ENCODE peak calls at places on chromosome 2, in ten cellular contexts. B is breast epithelium, T is upper lobe of left lung, C is sigmoid colon, S is prostate gland, E is transverse colon, X is HL-60, W is K562, K is stomach, Z is H1. D is an unnamed sample.

GRCh38 chr2:9769171-9770005 is 73.9 kb upstream of the TAF1B start:
- DNase-seq in B (peak), S (no peak), Z (no peak), K (no peak), X (no peak), T (no peak), C (no peak), E (no peak), W (peak), D (no peak)

GRCh38 chr2:224038049-224038829 is 847 bp downstream of the SERPINE2 start:
- DNase-seq in W (no peak), T (no peak), Z (no peak), X (no peak), S (peak), K (no peak), E (peak), B (no peak), C (no peak), D (no peak)

GRCh38 chr2:24105816-24106215 is 17.3 kb downstream of the PFN4 start:
- DNase-seq in T (no peak), W (no peak), E (no peak), B (no peak), C (no peak), X (no peak), Z (no peak), K (no peak), S (no peak), D (no peak)

GRCh38 chr2:102141915-102142828 is at the start of gene IL1R1:
- DNase-seq in C (peak), K (peak), T (peak), X (peak), E (peak), S (peak), B (peak), W (peak), Z (no peak), D (no peak)

GRCh38 chr2:69026026-69026425 is 13.0 kb downstream of the ANTXR1 start:
- DNase-seq in K (peak), E (peak), X (peak), S (peak), C (no peak), B (no peak), T (peak), Z (no peak), W (peak), D (no peak)

GRCh38 chr2:241852981-241853631 is 5.6 kb downstream of the PDCD1 start:
- DNase-seq in S (no peak), K (no peak), W (no peak), E (no peak), B (peak), Z (no peak), X (no peak), T (no peak), C (peak), D (no peak)

GRCh38 chr2:14558382-14558919 is 74.1 kb upstream of the LRATD1 start:
- DNase-seq in B (no peak), C (no peak), Z (no peak), W (no peak), X (no peak), T (no peak), K (no peak), E (no peak), S (no peak), D (no peak)

GRCh38 chr2:9356336-9356735 is 67.0 kb downstream of the ITGB1BP1 start:
- DNase-seq in E (no peak), T (no peak), C (no peak), W (no peak), B (no peak), Z (no peak), S (no peak), X (no peak), K (no peak), D (no peak)

GRCh38 chr2:8985561-8986326 is 17.7 kb downstream of the MBOAT2 start:
- DNase-seq in Z (no peak), C (no peak), E (no peak), S (no peak), X (no peak), B (no peak), K (no peak), T (no peak), W (no peak), D (no peak)

GRCh38 chr2:130827502-130828251 is 9.0 kb upstream of the ARHGEF4 start:
- DNase-seq in B (no peak), X (no peak), K (no peak), E (no peak), T (no peak), Z (no peak), S (no peak), W (no peak), C (no peak), D (no peak)

GRCh38 chr2:437772-438393 is 150.0 kb upstream of the ALKAL2 start:
- DNase-seq in W (no peak), T (peak), S (no peak), C (no peak), X (no peak), K (peak), B (no peak), Z (no peak), E (peak), D (no peak)

GRCh38 chr2:118224144-118224887 is 136.0 kb downstream of the INSIG2 start:
- DNase-seq in B (no peak), Z (no peak), C (no peak), K (no peak), S (no peak), T (no peak), X (no peak), W (no peak), E (peak), D (no peak)

GRCh38 chr2:98102878-98103277 is 15.9 kb downstream of the VWA3B start:
- DNase-seq in C (no peak), S (no peak), B (no peak), E (no peak), T (no peak), X (no peak), Z (no peak), W (no peak), K (no peak), D (no peak)

GRCh38 chr2:229725716-229726346 is 11.5 kb upstream of the DNER start:
- DNase-seq in X (no peak), K (no peak), W (no peak), E (no peak), Z (no peak), B (no peak), C (no peak), S (no peak), T (no peak), D (peak)

GRCh38 chr2:45342-46130 is 769 bp downstream of the FAM110C start:
- DNase-seq in C (no peak), K (no peak), S (no peak), Z (no peak), E (peak), B (no peak), T (no peak), W (no peak), X (no peak), D (no peak)

GRCh38 chr2:177532567-177532966 is 140.0 kb downstream of the AGPS start:
- DNase-seq in B (no peak), E (no peak), C (no peak), Z (no peak), W (no peak), T (no peak), K (no peak), X (no peak), S (no peak), D (no peak)

GRCh38 chr2:73089270-73090030 is 17.9 kb upstream of the SFXN5 start:
- DNase-seq in X (no peak), B (no peak), T (peak), Z (no peak), K (peak), W (no peak), S (no peak), E (no peak), C (no peak), D (peak)

GRCh38 chr2:67631474-67631873 is 234.3 kb downstream of the ETAA1 start:
- DNase-seq in S (no peak), W (no peak), E (no peak), K (no peak), T (no peak), Z (no peak), B (no peak), C (no peak), X (no peak), D (no peak)

GRCh38 chr2:21617885-21618434 is 494.2 kb downstream of the TDRD15 start:
- DNase-seq in B (no peak), W (no peak), T (no peak), X (no peak), K (no peak), S (no peak), E (no peak), C (no peak), Z (no peak), D (no peak)

GRCh38 chr2:129766594-129766993 is 212.9 kb upstream of the RAB6C start:
- DNase-seq in K (no peak), E (no peak), X (no peak), Z (no peak), W (no peak), B (no peak), C (no peak), T (no peak), S (no peak), D (no peak)

GRCh38 chr2:118145806-118146205 is 57.5 kb downstream of the INSIG2 start:
- DNase-seq in E (no peak), K (no peak), W (no peak), X (no peak), T (no peak), B (no peak), S (no peak), C (no peak), Z (no peak), D (no peak)

GRCh38 chr2:159194241-159194640 is 92.3 kb downstream of the WDSUB1 start:
- DNase-seq in E (no peak), S (no peak), T (no peak), K (no peak), X (no peak), Z (no peak), C (no peak), B (no peak), W (no peak), D (no peak)

GRCh38 chr2:210190345-210190744 is 19.1 kb upstream of the KANSL1L start:
- DNase-seq in C (no peak), K (no peak), T (no peak), E (no peak), W (no peak), Z (no peak), X (no peak), S (no peak), B (no peak), D (no peak)

GRCh38 chr2:36329746-36330145 is 25.8 kb upstream of the CRIM1 start:
- DNase-seq in W (no peak), K (no peak), T (no peak), C (no peak), B (no peak), X (no peak), Z (no peak), S (no peak), E (no peak), D (no peak)

GRCh38 chr2:165245081-165245480 is 5.9 kb downstream of the SCN2A start:
- DNase-seq in Z (no peak), K (no peak), E (no peak), T (no peak), S (no peak), W (no peak), B (no peak), X (no peak), C (no peak), D (no peak)

GRCh38 chr2:145043399-145043834 is 523.5 kb upstream of the ZEB2 start:
- DNase-seq in W (no peak), Z (no peak), K (no peak), B (no peak), C (no peak), E (no peak), X (no peak), T (no peak), S (no peak), D (no peak)

GRCh38 chr2:11953258-11953657 is 206.8 kb downstream of the LPIN1 start:
- DNase-seq in T (no peak), Z (no peak), S (no peak), C (no peak), E (no peak), W (no peak), B (no peak), K (no peak), X (no peak), D (no peak)

GRCh38 chr2:47026738-47027531 is 111.3 kb upstream of the MCFD2 start:
- DNase-seq in X (no peak), K (no peak), B (no peak), C (no peak), W (no peak), E (no peak), Z (no peak), T (no peak), S (no peak), D (no peak)

GRCh38 chr2:19048593-19049264 is 309.7 kb downstream of the OSR1 start:
- DNase-seq in S (peak), B (peak), K (peak), T (peak), X (no peak), C (no peak), W (no peak), E (peak), Z (no peak), D (no peak)

GRCh38 chr2:147789720-147790119 is 55.1 kb upstream of the ACVR2A start:
- DNase-seq in K (no peak), X (no peak), C (no peak), T (no peak), E (no peak), B (no peak), S (no peak), W (no peak), Z (no peak), D (no peak)

GRCh38 chr2:86453838-86454237 is 12.7 kb downstream of the KDM3A start:
- DNase-seq in K (peak), C (no peak), E (peak), Z (no peak), T (peak), B (peak), S (peak), W (no peak), X (no peak), D (no peak)

GRCh38 chr2:203532957-203533695 is 2.0 kb downstream of the RAPH1 start:
- DNase-seq in T (no peak), C (no peak), E (no peak), B (no peak), W (no peak), X (no peak), K (no peak), Z (no peak), S (peak), D (no peak)

GRCh38 chr2:239238381-239238780 is 162.4 kb downstream of the HDAC4 start:
- DNase-seq in T (no peak), Z (no peak), B (no peak), K (no peak), W (no peak), S (no peak), E (no peak), X (no peak), C (peak), D (no peak)

GRCh38 chr2:128364441-128364911 is 45.8 kb upstream of the HS6ST1 start:
- DNase-seq in T (no peak), S (no peak), X (no peak), Z (no peak), B (no peak), E (no peak), K (no peak), W (no peak), C (no peak), D (no peak)

GRCh38 chr2:128366746-128367511 is 48.3 kb upstream of the HS6ST1 start:
- DNase-seq in B (no peak), W (no peak), K (no peak), E (no peak), S (no peak), X (no peak), Z (no peak), T (peak), C (peak), D (no peak)

GRCh38 chr2:128367601-128368359 is 49.1 kb upstream of the HS6ST1 start:
- DNase-seq in B (peak), S (no peak), X (no peak), E (no peak), T (peak), Z (no peak), W (no peak), C (peak), K (no peak), D (no peak)

GRCh38 chr2:128363991-128364390 is 45.3 kb upstream of the HS6ST1 start:
- DNase-seq in C (no peak), Z (peak), X (no peak), W (no peak), S (no peak), K (no peak), T (no peak), E (no peak), B (no peak), D (no peak)

GRCh38 chr2:128365217-128365905 is 46.7 kb upstream of the HS6ST1 start:
- DNase-seq in B (no peak), E (no peak), S (no peak), C (no peak), T (peak), Z (no peak), K (no peak), W (no peak), X (no peak), D (no peak)
- TF ChIP-seq POLR2AphosphoS5 in B (no peak), E (no peak), S (no peak), C (no peak), T (no peak), Z (no peak), K (no peak), W (no peak), X (no peak), D (no peak)

GRCh38 chr2:105761931-105762515 is 17.3 kb downstream of the NCK2 start:
- DNase-seq in B (no peak), X (no peak), E (no peak), T (no peak), Z (peak), S (no peak), C (no peak), K (no peak), W (no peak), D (no peak)
- H3K27ac ChIP-seq in B (peak), X (no peak), E (no peak), T (peak), Z (no peak), S (no peak), C (no peak), K (peak), W (no peak), D (no peak)

GRCh38 chr2:201116959-201117734 is 1.2 kb downstream of the CFLAR start:
- DNase-seq in W (no peak), X (peak), C (peak), T (peak), B (no peak), Z (no peak), E (peak), K (peak), S (peak), D (peak)
- TF ChIP-seq POLR2AphosphoS5 in W (no peak), X (no peak), C (peak), T (peak), B (peak), Z (no peak), E (peak), K (no peak), S (no peak), D (no peak)

GRCh38 chr2:217977840-217978535 is 24.8 kb downstream of the TNS1 start:
- DNase-seq in X (no peak), C (peak), W (no peak), B (no peak), S (no peak), K (no peak), T (no peak), Z (no peak), E (no peak), D (no peak)
- H3K27ac ChIP-seq in X (no peak), C (peak), W (no peak), B (peak), S (peak), K (peak), T (peak), Z (no peak), E (peak), D (no peak)

GRCh38 chr2:77185052-77185451 is 337.1 kb downstream of the LRRTM4 start:
- DNase-seq in T (no peak), E (no peak), B (no peak), K (no peak), W (no peak), C (no peak), Z (no peak), S (no peak), X (no peak), D (no peak)

GRCh38 chr2:77192811-77193289 is 329.3 kb downstream of the LRRTM4 start:
- DNase-seq in B (no peak), K (no peak), T (no peak), Z (no peak), X (no peak), S (no peak), W (no peak), C (no peak), E (no peak), D (no peak)

GRCh38 chr2:77191665-77192064 is 330.5 kb downstream of the LRRTM4 start:
- DNase-seq in T (no peak), Z (no peak), B (no peak), S (no peak), X (no peak), K (no peak), W (no peak), E (no peak), C (no peak), D (no peak)

GRCh38 chr2:77193858-77194448 is 328.2 kb downstream of the LRRTM4 start:
- DNase-seq in T (no peak), S (no peak), W (no peak), X (no peak), B (no peak), K (no peak), C (no peak), E (no peak), Z (no peak), D (no peak)

GRCh38 chr2:77190721-77191346 is 331.3 kb downstream of the LRRTM4 start:
- DNase-seq in T (no peak), X (no peak), B (no peak), Z (no peak), C (no peak), E (no peak), W (no peak), S (no peak), K (no peak), D (no peak)
- TF ChIP-seq POLR2AphosphoS5 in T (no peak), X (no peak), B (no peak), Z (no peak), C (no peak), E (no peak), W (no peak), S (no peak), K (no peak), D (no peak)

DNA sequence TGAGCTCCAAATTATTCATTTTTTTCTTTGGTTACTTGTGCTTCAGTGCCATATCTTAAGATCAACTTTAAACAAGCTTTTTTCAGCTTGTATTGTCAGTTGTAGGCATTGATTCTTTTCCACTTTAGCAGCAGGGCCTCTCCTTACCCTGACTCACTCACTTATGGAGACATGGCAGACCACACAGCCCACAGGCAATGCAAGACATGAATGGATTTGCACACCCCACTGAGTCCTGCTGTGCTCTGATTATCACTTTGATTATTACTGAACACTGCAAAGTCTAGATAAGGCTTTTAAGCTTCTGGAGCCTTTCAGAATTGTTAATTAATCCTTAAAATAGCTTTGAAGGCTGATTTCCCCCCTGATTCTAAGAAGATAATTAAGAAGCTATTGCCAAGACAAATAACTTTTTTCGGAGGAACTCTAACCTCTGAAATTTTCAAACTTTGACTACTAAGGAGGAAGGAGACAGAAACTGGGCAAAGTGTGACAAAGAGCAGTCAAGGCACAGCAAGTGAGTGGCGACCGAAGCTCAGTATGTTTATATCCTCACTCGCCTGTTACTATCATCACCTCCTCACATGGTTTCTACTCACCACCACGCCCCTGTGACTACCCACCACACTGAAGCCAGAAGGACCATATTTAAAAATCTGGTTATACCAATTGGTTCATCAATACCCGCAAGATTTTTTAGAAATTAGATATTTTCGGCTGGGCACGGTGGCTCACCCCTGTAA is 43.3 kb downstream of the CACNB4 start:
- DNase-seq in X (no peak), S (no peak), B (no peak), C (no peak), W (no peak), E (no peak), K (no peak), Z (no peak), T (no peak), D (no peak)
- H3K27ac ChIP-seq in X (no peak), S (no peak), B (no peak), C (no peak), W (no peak), E (no peak), K (no peak), Z (no peak), T (no peak), D (no peak)

DNA sequence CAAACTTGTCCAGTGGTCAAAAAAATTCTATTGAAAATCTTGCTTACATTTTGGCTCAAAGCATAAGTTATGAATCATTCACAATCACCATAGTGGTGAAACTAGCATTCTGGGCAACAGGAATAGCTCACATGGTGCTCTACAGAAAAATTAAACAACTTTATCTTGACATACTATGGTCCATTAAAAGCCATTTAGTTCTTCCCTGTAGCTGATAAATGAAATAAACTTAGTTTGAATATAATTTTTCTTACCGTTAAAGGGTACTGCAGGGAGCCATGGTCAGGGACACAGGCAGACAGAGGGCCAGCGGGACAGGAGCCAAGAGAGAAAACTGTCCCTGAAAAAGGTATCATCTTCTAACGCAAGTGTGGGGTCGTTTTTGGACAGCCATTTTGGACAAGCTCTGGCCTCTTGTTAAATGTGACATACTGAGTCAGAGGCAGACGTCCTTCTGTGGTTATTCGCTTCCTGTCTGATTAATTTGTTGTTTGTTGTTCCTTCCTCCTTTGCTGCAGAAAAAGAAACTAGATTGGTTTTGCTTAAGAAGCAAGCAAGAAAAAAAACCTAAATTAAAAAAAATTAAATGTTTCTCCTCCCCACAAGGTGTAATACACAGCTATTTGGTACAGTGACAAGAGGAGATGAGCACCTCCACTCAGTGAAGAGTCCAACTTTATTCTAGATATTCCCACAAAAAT is at the start of gene WIPF1:
- DNase-seq in B (no peak), K (no peak), E (peak), X (peak), C (no peak), Z (no peak), S (no peak), T (peak), W (no peak), D (no peak)
- TF ChIP-seq POLR2AphosphoS5 in B (peak), K (no peak), E (peak), X (peak), C (peak), Z (no peak), S (peak), T (no peak), W (no peak), D (no peak)

GRCh38 chr2:43819489-43820163 is 19.0 kb downstream of the ABCG5 start:
- DNase-seq in C (no peak), W (no peak), S (no peak), X (no peak), Z (no peak), K (no peak), T (no peak), B (no peak), E (no peak), D (no peak)
- H3K27ac ChIP-seq in C (no peak), W (no peak), S (no peak), X (no peak), Z (no peak), K (no peak), T (no peak), B (no peak), E (peak), D (no peak)